ENCODE peak calls at places on chromosomes 12 and 14, in nine cellular contexts. E, T, G, F, I, Y, H, P and D are unnamed samples.

GRCh38 chr12:123657211-123657610 is 13.7 kb upstream of the TCTN2 start:
- DNase-seq in E (no peak), T (no peak), G (no peak), F (no peak), I (no peak), Y (no peak), H (no peak), P (no peak), D (no peak)

GRCh38 chr14:99511421-99512109 is 30.4 kb downstream of the CCNK start:
- DNase-seq in E (peak), T (no peak), G (peak), F (no peak), I (no peak), Y (no peak), H (peak), P (no peak), D (no peak)

GRCh38 chr12:120599672-120600537 is 18.7 kb upstream of the POP5 start:
- DNase-seq in E (no peak), T (no peak), G (no peak), F (no peak), I (no peak), Y (no peak), H (no peak), P (no peak), D (no peak)

GRCh38 chr12:18373176-18373575 is 111.9 kb downstream of the PIK3C2G start:
- DNase-seq in E (no peak), T (no peak), G (peak), F (no peak), I (no peak), Y (no peak), H (no peak), P (no peak), D (no peak)

GRCh38 chr12:58532855-58533608 is 387.3 kb downstream of the LRIG3 start:
- DNase-seq in E (no peak), T (no peak), G (no peak), F (no peak), I (no peak), Y (no peak), H (no peak), P (peak), D (no peak)

GRCh38 chr12:55816876-55817351 is 610 bp downstream of the SARNP start:
- DNase-seq in E (peak), T (no peak), G (no peak), F (no peak), I (no peak), Y (peak), H (no peak), P (no peak), D (no peak)

GRCh38 chr12:131755305-131756113 is 44.6 kb downstream of the SFSWAP start:
- DNase-seq in E (peak), T (no peak), G (no peak), F (peak), I (no peak), Y (peak), H (no peak), P (peak), D (no peak)

GRCh38 chr12:106601548-106601947 is 18.7 kb downstream of the RFX4 start:
- DNase-seq in E (no peak), T (no peak), G (no peak), F (no peak), I (no peak), Y (no peak), H (no peak), P (no peak), D (no peak)

GRCh38 chr14:99654235-99655000 is 9.5 kb downstream of the HHIPL1 start:
- DNase-seq in E (peak), T (peak), G (peak), F (no peak), I (peak), Y (peak), H (no peak), P (peak), D (peak)

GRCh38 chr14:30389134-30389900 is 169.6 kb upstream of the G2E3 start:
- DNase-seq in E (peak), T (peak), G (peak), F (no peak), I (no peak), Y (no peak), H (no peak), P (no peak), D (no peak)

GRCh38 chr12:111748867-111749266 is 17.9 kb upstream of the ALDH2 start:
- DNase-seq in E (no peak), T (no peak), G (no peak), F (no peak), I (no peak), Y (no peak), H (no peak), P (no peak), D (no peak)

GRCh38 chr12:1769809-1770494 is 50.4 kb upstream of the LRTM2 start:
- DNase-seq in E (no peak), T (no peak), G (no peak), F (peak), I (no peak), Y (no peak), H (no peak), P (no peak), D (no peak)

GRCh38 chr12:89368386-89368785 is 16.1 kb upstream of the DUSP6 start:
- DNase-seq in E (no peak), T (no peak), G (no peak), F (no peak), I (no peak), Y (no peak), H (no peak), P (no peak), D (no peak)

GRCh38 chr12:104524026-104524425 is 67.3 kb downstream of the CHST11 start:
- DNase-seq in E (no peak), T (peak), G (no peak), F (no peak), I (no peak), Y (no peak), H (no peak), P (no peak), D (no peak)

GRCh38 chr12:3130053-3130805 is 53.0 kb downstream of the TSPAN9 start:
- DNase-seq in E (no peak), T (no peak), G (no peak), F (no peak), I (no peak), Y (no peak), H (no peak), P (no peak), D (no peak)

GRCh38 chr14:75794615-75795038 is 133.6 kb downstream of the TTLL5 start:
- DNase-seq in E (peak), T (peak), G (peak), F (peak), I (no peak), Y (peak), H (no peak), P (peak), D (peak)

GRCh38 chr14:54567634-54568561 is 970 bp downstream of the SAMD4A start:
- DNase-seq in E (peak), T (no peak), G (peak), F (peak), I (peak), Y (peak), H (peak), P (peak), D (no peak)

GRCh38 chr14:101351769-101352168 is 209.5 kb upstream of the DIO3 start:
- DNase-seq in E (no peak), T (no peak), G (no peak), F (no peak), I (no peak), Y (no peak), H (peak), P (no peak), D (no peak)

GRCh38 chr12:92886131-92886530 is 43.0 kb downstream of the EEA1 start:
- DNase-seq in E (peak), T (no peak), G (no peak), F (peak), I (no peak), Y (peak), H (no peak), P (no peak), D (no peak)

GRCh38 chr12:95545731-95546490 is 5.4 kb downstream of the USP44 start:
- DNase-seq in E (no peak), T (no peak), G (no peak), F (no peak), I (no peak), Y (no peak), H (no peak), P (no peak), D (no peak)

GRCh38 chr14:92473947-92474535 is 39.5 kb upstream of the RIN3 start:
- DNase-seq in E (peak), T (no peak), G (peak), F (no peak), I (no peak), Y (no peak), H (peak), P (peak), D (no peak)

GRCh38 chr12:11877869-11878780 is 192.6 kb upstream of the BCL2L14 start:
- DNase-seq in E (peak), T (peak), G (peak), F (no peak), I (no peak), Y (peak), H (no peak), P (peak), D (peak)

GRCh38 chr12:45596366-45596765 is 133.1 kb upstream of the ARID2 start:
- DNase-seq in E (no peak), T (no peak), G (no peak), F (peak), I (no peak), Y (no peak), H (no peak), P (no peak), D (no peak)

GRCh38 chr14:63616015-63616414 is 25.7 kb downstream of the WDR89 start:
- DNase-seq in E (peak), T (no peak), G (no peak), F (no peak), I (no peak), Y (peak), H (no peak), P (no peak), D (no peak)

GRCh38 chr12:50026691-50027090 is 1.4 kb upstream of the RACGAP1 start:
- DNase-seq in E (no peak), T (no peak), G (no peak), F (no peak), I (no peak), Y (no peak), H (no peak), P (no peak), D (no peak)

GRCh38 chr12:2286461-2287131 is 233.8 kb downstream of the CACNA1C start:
- DNase-seq in E (no peak), T (peak), G (no peak), F (no peak), I (no peak), Y (no peak), H (no peak), P (no peak), D (peak)

GRCh38 chr12:124259168-124260066 is 35.5 kb upstream of the RFLNA start:
- DNase-seq in E (peak), T (no peak), G (no peak), F (no peak), I (no peak), Y (peak), H (no peak), P (no peak), D (no peak)

GRCh38 chr12:116592731-116593130 is 33.5 kb downstream of the MAP1LC3B2 start:
- DNase-seq in E (no peak), T (peak), G (no peak), F (no peak), I (no peak), Y (no peak), H (no peak), P (no peak), D (no peak)

GRCh38 chr12:52615208-52615868 is 3.0 kb downstream of the KRT73 start:
- DNase-seq in E (no peak), T (no peak), G (peak), F (no peak), I (no peak), Y (no peak), H (peak), P (no peak), D (no peak)

GRCh38 chr14:92783813-92784431 is 10.2 kb upstream of the GOLGA5 start:
- DNase-seq in E (peak), T (peak), G (peak), F (peak), I (peak), Y (peak), H (no peak), P (peak), D (no peak)

GRCh38 chr12:28955491-28955890 is 193.6 kb upstream of the FAR2 start:
- DNase-seq in E (peak), T (peak), G (peak), F (no peak), I (no peak), Y (no peak), H (no peak), P (no peak), D (no peak)

GRCh38 chr12:132075714-132076553 is 68.2 kb downstream of the DDX51 start:
- DNase-seq in E (no peak), T (no peak), G (no peak), F (no peak), I (no peak), Y (no peak), H (no peak), P (no peak), D (no peak)

GRCh38 chr14:75340921-75341320 is 62.3 kb downstream of the FOS start:
- DNase-seq in E (peak), T (no peak), G (no peak), F (no peak), I (peak), Y (peak), H (no peak), P (no peak), D (no peak)

GRCh38 chr12:13945641-13946040 is 35.8 kb downstream of the GRIN2B start:
- DNase-seq in E (no peak), T (no peak), G (no peak), F (no peak), I (no peak), Y (no peak), H (no peak), P (no peak), D (no peak)

GRCh38 chr12:74033531-74033930 is 504.1 kb upstream of the ATXN7L3B start:
- DNase-seq in E (no peak), T (no peak), G (no peak), F (no peak), I (no peak), Y (no peak), H (no peak), P (no peak), D (no peak)

GRCh38 chr12:98439471-98440164 is 75.8 kb upstream of the TMPO start:
- DNase-seq in E (peak), T (peak), G (peak), F (no peak), I (no peak), Y (peak), H (no peak), P (no peak), D (no peak)

GRCh38 chr12:20097561-20097960 is 270.8 kb upstream of the PDE3A start:
- DNase-seq in E (peak), T (peak), G (peak), F (no peak), I (no peak), Y (peak), H (no peak), P (no peak), D (peak)

DNA sequence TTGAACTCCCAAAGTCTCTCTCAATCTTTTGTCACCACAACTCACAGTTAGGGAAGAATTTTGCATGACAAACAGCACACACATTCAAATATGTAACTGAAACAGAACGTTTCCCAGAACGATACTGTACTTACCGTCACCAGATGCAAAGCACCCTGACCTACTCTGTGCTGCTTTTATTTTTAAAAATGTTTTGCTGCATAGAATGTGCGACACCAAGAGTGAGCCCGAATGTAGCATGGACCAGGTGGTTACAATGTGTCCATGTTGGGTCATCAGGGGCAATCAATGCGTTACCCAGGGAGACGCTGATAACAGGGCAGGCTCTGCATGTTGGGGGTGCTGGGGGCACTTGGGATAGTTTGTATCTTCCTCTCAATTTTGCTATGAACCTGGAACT is 14.6 kb upstream of the EIF5 start:
- DNase-seq in E (no peak), T (no peak), G (no peak), F (no peak), I (no peak), Y (no peak), H (no peak), P (no peak), D (no peak)
- H3K4me3 ChIP-seq in E (no peak), T (no peak), G (no peak), F (no peak), I (no peak), Y (no peak), H (no peak), P (no peak), D (no peak)

GRCh38 chr14:23953464-23954278 is at the start of gene DHRS4:
- DNase-seq in E (peak), T (peak), G (peak), F (peak), I (peak), Y (peak), H (peak), P (peak), D (peak)
- TF ChIP-seq CTCF in E (peak), T (peak), G (peak), F (peak), I (peak), Y (peak), H (peak), P (peak), D (peak)

DNA sequence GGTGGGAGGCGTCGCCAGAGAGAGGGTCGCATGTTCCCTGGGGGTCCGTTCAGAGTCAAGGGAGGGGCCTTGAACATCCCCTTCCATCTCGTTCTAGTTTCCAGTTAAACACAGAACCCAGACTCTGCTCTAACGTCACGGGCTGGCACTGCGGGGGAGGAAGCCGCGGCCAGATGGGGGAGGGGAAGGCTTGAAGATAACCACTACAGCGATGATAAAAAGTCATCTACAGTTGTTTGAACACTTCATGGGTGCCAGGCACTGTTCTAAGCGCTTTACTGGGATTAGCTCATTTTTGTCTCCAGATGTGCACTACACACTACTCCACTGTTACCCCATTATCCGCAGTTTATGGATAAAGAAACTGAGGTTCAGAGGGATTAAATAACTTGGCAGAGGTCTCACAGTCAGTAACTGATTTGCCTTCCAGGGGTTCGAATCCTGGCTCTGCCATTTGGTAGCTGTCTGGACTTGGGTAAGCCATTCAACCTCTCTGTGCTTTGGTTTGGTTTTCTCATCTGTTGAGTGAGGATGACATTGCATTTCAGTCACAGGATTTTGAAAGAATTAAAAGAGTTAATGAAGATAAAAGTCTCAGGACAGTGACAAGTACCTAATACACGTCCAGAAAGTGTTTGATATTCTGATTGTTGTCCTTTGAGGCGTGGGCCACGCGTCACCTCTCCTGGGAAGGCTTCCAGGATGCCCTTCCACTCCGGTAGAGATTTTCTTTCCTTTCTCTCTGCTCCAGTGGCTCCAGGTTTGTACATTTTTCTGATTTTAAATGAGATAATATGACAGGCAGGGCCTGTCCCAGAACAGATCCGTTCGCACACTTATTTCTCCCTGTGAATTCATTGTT is 798 bp upstream of the RASAL1 start:
- DNase-seq in E (no peak), T (no peak), G (no peak), F (no peak), I (no peak), Y (no peak), H (no peak), P (peak), D (no peak)
- H3K4me3 ChIP-seq in E (no peak), T (no peak), G (no peak), F (no peak), I (no peak), Y (no peak), H (peak), P (peak), D (no peak)

GRCh38 chr14:90985601-90986242 is 74.7 kb downstream of the RPS6KA5 start:
- DNase-seq in E (no peak), T (no peak), G (no peak), F (no peak), I (no peak), Y (no peak), H (no peak), P (no peak), D (no peak)
- TF ChIP-seq CTCF in E (no peak), T (no peak), G (no peak), F (no peak), I (no peak), Y (no peak), H (no peak), P (no peak), D (no peak)

GRCh38 chr14:104086661-104087461 is 1.4 kb downstream of the ASPG start:
- DNase-seq in E (no peak), T (no peak), G (no peak), F (no peak), I (no peak), Y (no peak), H (no peak), P (no peak), D (no peak)

GRCh38 chr14:104086210-104086660 is 735 bp downstream of the ASPG start:
- DNase-seq in E (no peak), T (no peak), G (no peak), F (no peak), I (no peak), Y (no peak), H (no peak), P (no peak), D (no peak)

GRCh38 chr14:104084251-104085002 is 1.1 kb upstream of the ASPG start:
- DNase-seq in E (peak), T (no peak), G (peak), F (no peak), I (no peak), Y (peak), H (peak), P (no peak), D (no peak)

GRCh38 chr14:104085032-104085888 is at the start of gene ASPG:
- DNase-seq in E (no peak), T (no peak), G (no peak), F (no peak), I (no peak), Y (no peak), H (no peak), P (peak), D (no peak)

GRCh38 chr14:104085889-104086201 is 345 bp downstream of the ASPG start:
- DNase-seq in E (no peak), T (no peak), G (no peak), F (no peak), I (no peak), Y (no peak), H (no peak), P (no peak), D (no peak)
- H3K4me3 ChIP-seq in E (no peak), T (no peak), G (no peak), F (no peak), I (peak), Y (no peak), H (no peak), P (peak), D (no peak)